ENCODE peak calls at places on chromosomes 5 and 9, in six cellular contexts. H, O, Q, C, K and M are unnamed samples.

GRCh38 chr9:98943682-98944129 is at the start of gene COL15A1:
- DNase-seq in K (no peak), C (no peak), O (no peak), H (peak), Q (no peak), M (no peak)

GRCh38 chr5:146704949-146705665 is 173.4 kb downstream of the PPP2R2B start:
- DNase-seq in O (no peak), C (no peak), K (no peak), H (no peak), Q (no peak), M (no peak)

GRCh38 chr9:133027134-133027533 is 3.7 kb upstream of the GTF3C5 start:
- DNase-seq in Q (no peak), K (no peak), H (no peak), O (no peak), C (no peak), M (no peak)

GRCh38 chr5:127694518-127695171 is 8.5 kb upstream of the CCDC192 start:
- DNase-seq in K (no peak), O (no peak), H (no peak), Q (no peak), C (no peak), M (no peak)

GRCh38 chr5:62931551-62931950 is 352.9 kb downstream of the LRRC70 start:
- DNase-seq in H (no peak), C (no peak), K (no peak), O (no peak), Q (no peak), M (no peak)

GRCh38 chr9:1913931-1914330 is 101.2 kb upstream of the SMARCA2 start:
- DNase-seq in Q (no peak), K (no peak), C (no peak), H (no peak), O (no peak), M (no peak)

GRCh38 chr9:131273146-131273545 is 3.2 kb downstream of the FAM78A start:
- DNase-seq in C (no peak), Q (no peak), K (no peak), H (no peak), O (no peak), M (no peak)

GRCh38 chr5:119218830-119219782 is 136.7 kb upstream of the TNFAIP8 start:
- DNase-seq in H (no peak), C (no peak), K (no peak), Q (no peak), O (peak), M (no peak)

GRCh38 chr5:108858959-108859358 is 111.3 kb downstream of the FER start:
- DNase-seq in Q (no peak), H (no peak), C (no peak), K (no peak), O (peak), M (peak)

GRCh38 chr5:12246016-12246415 is 341.8 kb upstream of the CTNND2 start:
- DNase-seq in K (no peak), C (no peak), O (no peak), H (no peak), Q (no peak), M (no peak)

GRCh38 chr5:82004511-82004910 is 32.7 kb downstream of the ATG10 start:
- DNase-seq in K (no peak), O (no peak), H (no peak), Q (no peak), C (no peak), M (no peak)

GRCh38 chr5:14097998-14098471 is 45.1 kb upstream of the TRIO start:
- DNase-seq in Q (no peak), C (no peak), O (peak), H (no peak), K (no peak), M (no peak)

GRCh38 chr9:126708178-126708577 is 94.5 kb downstream of the LMX1B start:
- DNase-seq in K (no peak), O (no peak), C (no peak), Q (no peak), H (no peak), M (no peak)

GRCh38 chr5:75017971-75018370 is 34.4 kb downstream of the GCNT4 start:
- DNase-seq in C (no peak), Q (no peak), O (no peak), H (no peak), K (no peak), M (no peak)